ENCODE peak calls at places on chromosomes 6 and 20, in four cellular contexts. R is heart right ventricle, D is stomach, E is kidney. F is an unnamed sample.

GRCh38 chr6:73798592-73798991 is 102.6 kb downstream of the CD109 start:
- DNase-seq in R (peak; percentile 52), D (no peak), E (no peak), F (no peak)

GRCh38 chr6:27078734-27079357 is 168.7 kb upstream of the PRSS16 start:
- DNase-seq in R (peak; percentile 25), D (peak; percentile 31), E (no peak), F (no peak)

GRCh38 chr20:39661833-39662232 is 699.7 kb downstream of the DHX35 start:
- DNase-seq in R (no peak), D (no peak), E (no peak), F (no peak)

GRCh38 chr20:59403261-59403961 is 103.0 kb downstream of the EDN3 start:
- DNase-seq in R (peak; percentile 21), D (peak; percentile 53), E (no peak), F (peak; percentile 74)

GRCh38 chr6:90859612-90860011 is 272.7 kb upstream of the MAP3K7 start:
- DNase-seq in R (no peak), D (no peak), E (no peak), F (no peak)

GRCh38 chr6:83068628-83069027 is 1.2 kb downstream of the DOP1A start:
- DNase-seq in R (no peak), D (no peak), E (no peak), F (no peak)

GRCh38 chr20:63216849-63217471 is 1.0 kb upstream of the YTHDF1 start:
- DNase-seq in R (no peak), D (no peak), E (peak; percentile 77), F (peak; percentile 34)

GRCh38 chr6:52341861-52342260 is 20.1 kb upstream of the PAQR8 start:
- DNase-seq in R (no peak), D (no peak), E (no peak), F (no peak)

GRCh38 chr6:160519603-160520042 is 144.5 kb downstream of the LPA start:
- DNase-seq in R (no peak), D (no peak), E (no peak), F (no peak)

GRCh38 chr6:40932366-40932765 is 106.7 kb downstream of the UNC5CL start:
- DNase-seq in R (no peak), D (no peak), E (no peak), F (no peak)

GRCh38 chr6:85402922-85403321 is 47.0 kb upstream of the NT5E start:
- DNase-seq in R (no peak), D (no peak), E (no peak), F (no peak)

GRCh38 chr20:11015440-11015839 is 341.6 kb upstream of the JAG1 start:
- DNase-seq in R (no peak), D (no peak), E (no peak), F (no peak)

GRCh38 chr20:11011653-11012052 is 337.9 kb upstream of the JAG1 start:
- DNase-seq in R (no peak), D (no peak), E (no peak), F (no peak)

GRCh38 chr20:11018668-11019170 is 344.9 kb upstream of the JAG1 start:
- DNase-seq in R (no peak), D (no peak), E (no peak), F (no peak)

GRCh38 chr20:11012975-11013374 is 339.2 kb upstream of the JAG1 start:
- DNase-seq in R (no peak), D (no peak), E (no peak), F (no peak)

GRCh38 chr20:11013801-11014200 is 340.0 kb upstream of the JAG1 start:
- DNase-seq in R (no peak), D (no peak), E (no peak), F (no peak)
- H3K4me1 ChIP-seq in R (no peaks in the 10 kb centered on the region), D (peaks cover 7% of the 10 kb centered on the region), E (no peaks in the 10 kb centered on the region), F (no peaks in the 10 kb centered on the region)

GRCh38 chr20:57996936-57997629 is 231.4 kb downstream of the ANKRD60 start:
- DNase-seq in R (no peak), D (no peak), E (no peak), F (no peak)

GRCh38 chr20:57991211-57991841 is 237.1 kb downstream of the ANKRD60 start:
- DNase-seq in R (no peak), D (no peak), E (no peak), F (no peak)

GRCh38 chr20:57996465-57996864 is 232.0 kb downstream of the ANKRD60 start:
- DNase-seq in R (no peak), D (no peak), E (no peak), F (no peak)

GRCh38 chr20:57995381-57995977 is 233.0 kb downstream of the ANKRD60 start:
- DNase-seq in R (peak; percentile 24), D (no peak), E (no peak), F (no peak)

DNA sequence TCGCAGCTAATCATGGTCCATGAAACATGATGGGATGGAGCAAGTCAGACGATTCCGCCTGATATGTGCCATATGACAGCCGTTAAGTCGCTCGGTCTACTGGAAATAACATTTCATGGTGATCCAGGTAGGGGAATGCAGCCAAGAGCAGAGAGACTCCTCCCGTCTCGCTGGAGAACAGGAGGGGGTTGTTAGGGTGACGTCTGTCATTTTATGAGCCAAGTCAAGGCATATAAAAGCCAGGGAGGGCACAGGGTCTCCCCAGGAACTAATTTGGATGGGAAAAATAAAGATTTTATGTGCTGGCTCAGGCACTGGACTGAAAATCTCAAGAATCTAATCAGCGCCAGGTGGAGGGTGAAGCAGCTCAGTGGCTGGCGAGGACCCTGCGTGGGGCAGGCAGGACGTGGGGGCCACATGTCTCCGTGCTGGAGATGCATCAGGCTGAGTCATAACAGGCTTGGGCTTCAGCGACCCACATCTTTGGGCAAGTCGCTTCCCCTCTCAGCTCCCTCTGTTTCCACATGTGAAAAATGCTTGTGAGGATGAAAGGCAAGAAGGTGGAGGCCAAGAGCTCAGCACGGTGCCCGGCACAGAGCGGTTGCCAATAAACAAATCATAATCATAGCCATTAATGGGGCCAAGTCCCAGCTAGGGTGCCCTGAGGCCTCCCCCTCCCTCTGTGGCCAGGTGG is 234.6 kb downstream of the ANKRD60 start:
- DNase-seq in R (no peak), D (no peak), E (no peak), F (no peak)
- H3K4me1 ChIP-seq in R (peaks cover 35% of the 10 kb centered on the region), D (peaks cover 1% of the 10 kb centered on the region), E (no peaks in the 10 kb centered on the region), F (no peaks in the 10 kb centered on the region)

GRCh38 chr6:49995278-49995677 is 25.9 kb upstream of the DEFB113 start:
- DNase-seq in R (no peak), D (no peak), E (no peak), F (no peak)
- H3K4me1 ChIP-seq in R (no peaks in the 10 kb centered on the region), D (no peaks in the 10 kb centered on the region), E (no peaks in the 10 kb centered on the region), F (no peaks in the 10 kb centered on the region)

DNA sequence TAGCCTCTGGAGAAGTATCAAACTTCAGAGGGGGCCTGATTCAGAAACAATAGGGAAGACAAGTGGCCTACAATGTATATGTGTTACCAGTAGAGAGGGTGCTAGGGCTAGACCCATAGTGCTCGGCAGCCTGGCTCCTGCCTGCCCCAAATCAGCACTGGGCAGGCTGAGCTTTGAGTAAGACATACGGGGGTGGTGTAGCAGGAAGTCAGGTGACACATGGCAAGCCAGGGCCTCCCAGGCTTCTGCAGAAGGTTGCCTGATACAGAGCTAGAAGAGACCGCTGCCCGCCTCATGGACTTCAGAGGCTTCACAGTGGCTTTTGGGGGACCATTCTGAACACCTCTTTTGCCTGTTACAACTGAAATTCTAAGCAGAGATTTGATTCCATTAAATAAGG is 43.4 kb downstream of the RALY start:
- DNase-seq in R (no peak), D (peak; percentile 28), E (no peak), F (peak; percentile 21)
- H3K4me1 ChIP-seq in R (peaks cover 67% of the 10 kb centered on the region), D (peaks cover 56% of the 10 kb centered on the region), E (peaks cover 11% of the 10 kb centered on the region), F (peaks cover 26% of the 10 kb centered on the region)

GRCh38 chr6:13275435-13275989 is 52.8 kb downstream of the TBC1D7 start:
- DNase-seq in R (no peak), D (no peak), E (no peak), F (no peak)
- H3K4me1 ChIP-seq in R (no peaks in the 10 kb centered on the region), D (peaks cover 14% of the 10 kb centered on the region), E (no peaks in the 10 kb centered on the region), F (peaks cover 2% of the 10 kb centered on the region)

DNA sequence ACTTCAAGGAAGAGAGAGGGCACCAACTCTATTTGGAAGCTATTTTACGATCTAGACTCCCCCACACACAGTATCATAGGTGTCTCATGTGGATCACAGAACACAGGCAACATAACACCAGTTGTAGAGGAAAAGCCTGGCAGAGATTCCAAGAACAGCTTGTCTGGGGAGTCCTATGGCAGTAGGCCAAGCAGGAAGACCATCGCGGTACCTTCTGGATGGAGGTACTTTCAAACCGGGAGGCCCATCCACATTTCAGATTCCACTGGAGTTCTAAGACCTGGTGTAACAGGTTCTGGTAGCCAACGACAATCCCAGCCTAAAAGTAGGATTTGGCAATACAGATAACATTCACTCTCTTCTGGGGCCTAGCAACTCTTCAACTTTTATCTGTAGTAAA is 37.6 kb upstream of the SPDEF start:
- DNase-seq in R (no peak), D (peak; percentile 54), E (no peak), F (no peak)
- H3K4me1 ChIP-seq in R (peaks cover 48% of the 10 kb centered on the region), D (peaks cover 56% of the 10 kb centered on the region), E (no peaks in the 10 kb centered on the region), F (peaks cover 20% of the 10 kb centered on the region)

GRCh38 chr6:143743256-143744166 is 65.7 kb downstream of the PHACTR2 start:
- DNase-seq in R (peak; percentile 35), D (no peak), E (no peak), F (peak; percentile 69)
- H3K4me1 ChIP-seq in R (peaks cover 88% of the 10 kb centered on the region), D (peaks cover 76% of the 10 kb centered on the region), E (peaks cover 16% of the 10 kb centered on the region), F (peaks cover 28% of the 10 kb centered on the region)